ENCODE peak calls at places on chromosomes 5 and 9, in nine cellular contexts. T is left ventricle myocardium inferior; S is CD8-positive, alpha-beta T cell; V is endothelial cell; J is heart right ventricle; U is AG09319; K is GM13976; A is brain microvascular endothelial cell; P is MM.1S. Z is an unnamed sample.

GRCh38 chr9:120855827-120856636 is 13.3 kb upstream of the PSMD5 start:
- DNase-seq in T (no peak), S (no peak), V (no peak), J (no peak), U (no peak), K (no peak), A (no peak), P (no peak), Z (no peak)

GRCh38 chr5:7869474-7870136 is 657 bp downstream of the MTRR start:
- DNase-seq in T (peak; percentile 17), S (peak; percentile 26), V (peak; percentile 26), J (peak; percentile 7), U (no peak), K (peak; percentile 40), A (no peak), P (peak; percentile 74), Z (no peak)

GRCh38 chr9:134205636-134206316 is 41.4 kb upstream of the RNU6ATAC start:
- DNase-seq in T (peak; percentile 68), S (no peak), V (no peak), J (peak; percentile 77), U (no peak), K (no peak), A (no peak), P (no peak), Z (no peak)

GRCh38 chr9:112249277-112249676 is 74.2 kb upstream of the SUSD1 start:
- DNase-seq in T (no peak), S (no peak), V (no peak), J (no peak), U (no peak), K (peak; percentile 41), A (no peak), P (peak; percentile 11), Z (no peak)

GRCh38 chr5:81021486-81021885 is 61.3 kb downstream of the RASGRF2 start:
- DNase-seq in T (no peak), S (no peak), V (no peak), J (no peak), U (no peak), K (no peak), A (no peak), P (no peak), Z (no peak)

GRCh38 chr9:101601904-101602765 is 7.4 kb upstream of the PPP3R2 start:
- DNase-seq in T (no peak), S (no peak), V (peak; percentile 38), J (peak; percentile 16), U (peak; percentile 7), K (peak; percentile 41), A (peak; percentile 37), P (peak; percentile 43), Z (no peak)

GRCh38 chr9:123637940-123638634 is 282.1 kb downstream of the CRB2 start:
- DNase-seq in T (no peak), S (peak; percentile 17), V (no peak), J (no peak), U (no peak), K (no peak), A (no peak), P (peak; percentile 64), Z (no peak)

GRCh38 chr9:126700296-126700695 is 86.6 kb downstream of the LMX1B start:
- DNase-seq in T (no peak), S (no peak), V (peak; percentile 2), J (no peak), U (no peak), K (no peak), A (no peak), P (no peak), Z (no peak)

GRCh38 chr9:127033784-127034183 is 88.7 kb downstream of the ANGPTL2 start:
- DNase-seq in T (no peak), S (no peak), V (no peak), J (no peak), U (no peak), K (no peak), A (peak; percentile 24), P (no peak), Z (no peak)

GRCh38 chr9:37976714-37977477 is 73.0 kb upstream of the SLC25A51 start:
- DNase-seq in T (no peak), S (no peak), V (no peak), J (no peak), U (peak; percentile 67), K (no peak), A (peak; percentile 90), P (no peak), Z (peak; percentile 69)

GRCh38 chr9:135502873-135503321 is 2.4 kb downstream of the MRPS2 start:
- DNase-seq in T (no peak), S (no peak), V (no peak), J (no peak), U (no peak), K (no peak), A (no peak), P (no peak), Z (no peak)

GRCh38 chr5:177077335-177077734 is 9.4 kb upstream of the FGFR4 start:
- DNase-seq in T (no peak), S (no peak), V (no peak), J (no peak), U (no peak), K (no peak), A (no peak), P (no peak), Z (no peak)

GRCh38 chr5:139739612-139739974 is 56.0 kb upstream of the PSD2 start:
- DNase-seq in T (no peak), S (no peak), V (no peak), J (no peak), U (no peak), K (no peak), A (no peak), P (no peak), Z (no peak)

GRCh38 chr5:42250-42649 is 49.7 kb upstream of the PLEKHG4B start:
- DNase-seq in T (no peak), S (no peak), V (peak; percentile 57), J (no peak), U (no peak), K (no peak), A (peak; percentile 13), P (no peak), Z (no peak)
- TF ChIP-seq CTCF in T (peak; percentile 45), S (no peak), V (no peak), J (no peak), U (peak; percentile 34), K (no peak), A (peak; percentile 77), P (peak; percentile 32), Z (peak; percentile 66)

DNA sequence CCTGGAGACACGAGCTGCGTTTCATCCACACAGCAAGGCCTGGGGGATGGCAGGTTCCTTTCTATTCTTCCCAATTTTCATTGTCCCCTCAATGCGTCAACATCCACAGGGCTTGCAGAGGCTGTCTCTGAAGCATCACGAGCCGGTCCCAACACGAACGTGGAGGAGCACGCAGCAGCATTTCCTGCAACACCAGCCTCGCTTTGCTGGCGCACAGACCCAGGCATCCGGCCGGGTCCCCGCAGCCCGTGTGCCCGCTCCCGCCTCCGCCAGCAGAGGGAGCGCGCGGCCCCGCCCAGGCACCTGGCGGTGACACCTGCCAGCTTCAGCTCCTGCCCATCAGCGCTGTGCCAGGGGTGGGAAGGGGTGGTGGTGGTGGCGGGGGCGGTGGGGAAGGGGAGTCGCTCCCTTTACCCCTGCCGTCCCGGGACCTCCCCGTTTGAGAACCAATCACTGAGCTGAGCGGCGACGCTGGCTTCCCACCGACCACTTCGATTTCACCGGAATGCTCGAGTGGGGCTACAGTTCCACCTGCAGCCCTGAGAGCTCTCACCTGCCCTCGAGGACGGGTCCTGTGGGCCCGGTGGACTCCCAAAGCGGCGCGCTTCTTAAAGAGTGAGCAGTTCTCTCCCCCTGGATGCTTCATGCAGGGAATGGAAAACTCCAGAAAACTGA is 464.5 kb downstream of the ICE1 start:
- DNase-seq in T (no peak), S (peak; percentile 12), V (peak; percentile 76), J (no peak), U (no peak), K (peak; percentile 83), A (no peak), P (peak; percentile 67), Z (no peak)
- TF ChIP-seq CTCF in T (peak; percentile 64), S (no peak), V (peak; percentile 77), J (peak; percentile 24), U (no peak), K (peak; percentile 94), A (peak; percentile 1), P (peak; percentile 82), Z (peak; percentile 4)

DNA sequence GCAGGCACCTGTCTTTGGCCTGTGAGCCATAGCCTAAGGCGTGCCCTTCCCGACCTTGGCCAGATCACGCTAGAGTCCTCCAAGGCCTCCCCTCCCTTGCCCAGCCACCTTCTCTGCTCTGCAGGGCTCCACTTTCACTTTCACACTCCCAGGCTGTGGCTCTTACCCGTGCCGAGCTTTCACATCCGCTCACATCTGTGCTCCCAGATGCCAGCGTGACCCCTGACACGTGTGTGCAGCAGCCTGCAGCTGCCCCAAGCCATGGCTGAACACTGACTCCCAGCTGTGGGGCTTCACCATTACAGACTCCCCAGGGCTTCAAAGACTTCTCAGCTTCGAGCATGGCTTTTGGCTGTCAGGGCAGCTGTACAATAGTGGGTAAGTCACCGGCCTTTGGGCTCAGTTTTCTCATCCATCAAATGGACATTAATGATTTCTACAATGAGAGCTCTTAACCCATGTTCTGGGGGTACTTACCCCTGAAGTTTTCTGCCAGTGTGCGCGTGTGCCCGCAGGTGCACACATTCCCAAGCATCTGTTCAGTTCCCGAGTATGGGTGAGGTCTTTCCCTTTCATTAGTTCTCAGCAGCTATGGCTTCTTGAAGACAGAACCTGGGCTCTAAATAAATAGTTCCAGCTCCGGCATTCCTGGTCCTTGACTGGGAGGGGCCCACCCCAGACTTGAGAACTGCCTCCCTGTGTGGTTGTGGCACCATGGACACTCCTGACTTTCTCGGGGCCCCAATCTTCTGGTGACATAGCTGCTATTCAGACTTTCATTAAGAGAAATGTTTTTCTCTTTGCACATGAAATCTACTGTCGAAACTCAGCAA is 118.6 kb downstream of the RGS3 start:
- DNase-seq in T (peak; percentile 75), S (peak; percentile 84), V (no peak), J (peak; percentile 80), U (no peak), K (peak; percentile 88), A (peak; percentile 46), P (peak; percentile 99), Z (no peak)
- TF ChIP-seq CTCF in T (peak; percentile 55), S (peak; percentile 13), V (no peak), J (no peak), U (peak; percentile 41), K (peak; percentile 69), A (peak; percentile 58), P (peak; percentile 86), Z (peak; percentile 39)

DNA sequence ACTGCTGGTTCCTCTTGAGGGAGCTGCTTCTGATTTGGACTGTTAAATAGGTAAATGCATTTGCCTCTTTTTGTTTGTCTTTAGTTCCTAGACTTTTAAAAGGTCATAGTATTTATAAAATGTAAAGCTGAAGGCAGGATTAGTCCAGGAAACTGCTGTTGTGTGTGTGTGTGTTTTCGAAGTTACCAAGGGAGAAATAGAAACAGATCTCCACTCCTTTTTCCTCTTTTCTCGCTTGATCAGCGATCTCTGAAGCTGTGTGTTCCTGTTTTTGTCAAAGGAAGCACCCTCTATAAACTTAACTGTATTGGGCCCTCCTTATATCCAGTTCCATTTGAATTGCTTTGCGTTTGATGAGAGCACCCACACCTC is 819 bp downstream of the SNX2 start:
- DNase-seq in T (no peak), S (no peak), V (no peak), J (no peak), U (no peak), K (no peak), A (no peak), P (no peak), Z (no peak)
- TF ChIP-seq CTCF in T (no peak), S (no peak), V (no peak), J (no peak), U (no peak), K (peak; percentile 9), A (no peak), P (no peak), Z (no peak)

GRCh38 chr5:74016373-74016772 is 390.4 kb downstream of the ARHGEF28 start:
- DNase-seq in T (no peak), S (no peak), V (no peak), J (no peak), U (no peak), K (peak; percentile 7), A (no peak), P (no peak), Z (no peak)
- TF ChIP-seq CTCF in T (no peak), S (no peak), V (peak; percentile 36), J (no peak), U (no peak), K (no peak), A (peak; percentile 51), P (peak; percentile 17), Z (no peak)